ENCODE peak calls at places on chromosomes 5 and 9, in eight cellular contexts. D, Q, H, N, Z, P, T and B are unnamed samples. For H3K4me1, the result is how much of the 10 kb centered on the place peaks cover.

GRCh38 chr9:120711841-120712538 is 2.3 kb downstream of the MEGF9 start:
- DNase-seq in Q (no peak), T (no peak), P (peak), D (no peak), H (no peak), N (no peak), Z (no peak), B (no peak)

GRCh38 chr5:167244583-167244982 is 1046.9 kb upstream of the WWC1 start:
- DNase-seq in N (no peak), Z (no peak), D (no peak), Q (no peak), H (peak), P (no peak), T (no peak), B (no peak)

GRCh38 chr5:157024213-157024959 is 34.5 kb downstream of the HAVCR1 start:
- DNase-seq in Z (no peak), N (no peak), P (peak), T (no peak), Q (no peak), H (no peak), D (no peak), B (no peak)

GRCh38 chr5:175885813-175886212 is 14.4 kb downstream of the CPLX2 start:
- DNase-seq in T (no peak), H (no peak), Q (no peak), Z (no peak), P (peak), N (no peak), D (no peak), B (no peak)

GRCh38 chr5:176866913-176867312 is 32.2 kb downstream of the HK3 start:
- DNase-seq in N (no peak), D (no peak), H (peak), T (no peak), P (no peak), Z (no peak), Q (no peak), B (no peak)

GRCh38 chr5:1516615-1517601 is 6.9 kb downstream of the LPCAT1 start:
- DNase-seq in P (peak), H (no peak), N (peak), D (peak), Q (peak), Z (peak), T (peak), B (no peak)

GRCh38 chr5:128538249-128539037 is 398 bp upstream of the FBN2 start:
- DNase-seq in N (peak), Z (peak), D (peak), P (peak), H (peak), T (peak), Q (peak), B (peak)

GRCh38 chr5:137733011-137733410 is 2.9 kb downstream of the KLHL3 start:
- DNase-seq in D (no peak), N (no peak), P (peak), Z (no peak), T (peak), Q (no peak), H (no peak), B (no peak)

GRCh38 chr5:52498607-52499006 is 289.1 kb upstream of the ITGA1 start:
- DNase-seq in Q (no peak), D (no peak), Z (no peak), T (no peak), N (no peak), H (no peak), P (no peak), B (no peak)

GRCh38 chr9:122332083-122332482 is 38.7 kb upstream of the PTGS1 start:
- DNase-seq in H (peak), N (no peak), Z (no peak), D (no peak), T (no peak), P (no peak), Q (no peak), B (no peak)

GRCh38 chr5:76542887-76543690 is 80.1 kb downstream of the F2RL2 start:
- DNase-seq in P (no peak), N (no peak), T (peak), Z (peak), D (no peak), H (peak), Q (peak), B (no peak)

GRCh38 chr9:98848450-98849149 is 41.1 kb downstream of the GALNT12 start:
- DNase-seq in H (peak), P (peak), T (peak), Z (peak), D (peak), Q (peak), N (peak), B (peak)

GRCh38 chr9:136578915-136579637 is 33.2 kb upstream of the NOTCH1 start:
- DNase-seq in H (no peak), P (peak), D (peak), N (no peak), T (no peak), Q (no peak), Z (no peak), B (no peak)

GRCh38 chr5:74622122-74622521 is 18.4 kb downstream of the ENC1 start:
- DNase-seq in D (no peak), Z (no peak), Q (no peak), N (no peak), T (no peak), P (no peak), H (no peak), B (no peak)

GRCh38 chr9:89952401-89952800 is 347.6 kb downstream of the GADD45G start:
- DNase-seq in T (peak), N (no peak), Q (no peak), Z (no peak), D (no peak), H (no peak), P (no peak), B (no peak)

GRCh38 chr5:72205431-72206009 is 98.2 kb downstream of the MAP1B start:
- DNase-seq in D (no peak), Z (no peak), N (no peak), Q (no peak), H (no peak), P (no peak), T (peak), B (no peak)

GRCh38 chr5:31235381-31235780 is 41.9 kb downstream of the CDH6 start:
- DNase-seq in P (no peak), H (no peak), N (no peak), Z (no peak), T (peak), Q (no peak), D (no peak), B (no peak)

GRCh38 chr5:120415985-120416384 is 48.1 kb upstream of the PRR16 start:
- DNase-seq in Q (no peak), Z (no peak), D (no peak), N (no peak), T (no peak), H (peak), P (peak), B (no peak)

GRCh38 chr5:8585230-8586018 is 716.5 kb downstream of the MTRR start:
- DNase-seq in D (no peak), H (peak), T (no peak), Q (no peak), Z (no peak), N (no peak), P (peak), B (no peak)

GRCh38 chr5:31193591-31194457 is at the start of gene CDH6:
- DNase-seq in Z (peak), P (peak), Q (no peak), N (no peak), T (peak), H (peak), D (no peak), B (peak)

GRCh38 chr9:21252727-21253547 is 13.1 kb upstream of the IFNA14 start:
- DNase-seq in H (peak), P (peak), T (peak), D (peak), Z (peak), N (no peak), Q (no peak), B (peak)

GRCh38 chr9:136341769-136342168 is 14.4 kb downstream of the GPSM1 start:
- DNase-seq in D (no peak), T (no peak), N (no peak), H (no peak), Q (no peak), Z (no peak), P (no peak), B (no peak)

GRCh38 chr5:36357391-36357790 is 55.7 kb upstream of the RANBP3L start:
- DNase-seq in H (no peak), D (no peak), Q (no peak), N (no peak), Z (no peak), P (no peak), T (peak), B (no peak)

GRCh38 chr5:157548513-157549282 is 26.9 kb downstream of the ADAM19 start:
- DNase-seq in T (peak), D (no peak), N (peak), H (no peak), Q (no peak), Z (no peak), P (peak), B (no peak)

GRCh38 chr9:34514401-34514800 is 8.4 kb downstream of the ENHO start:
- DNase-seq in Z (no peak), D (no peak), T (no peak), P (no peak), H (no peak), Q (no peak), N (no peak), B (no peak)

GRCh38 chr5:67182406-67182805 is 14.2 kb downstream of the CD180 start:
- DNase-seq in H (peak), Q (no peak), D (peak), P (no peak), T (peak), Z (peak), N (no peak), B (no peak)

GRCh38 chr5:77272206-77272605 is 61.7 kb downstream of the PDE8B start:
- DNase-seq in D (no peak), Z (no peak), H (no peak), T (no peak), N (no peak), P (no peak), Q (no peak), B (no peak)

GRCh38 chr5:172860520-172861443 is 26.7 kb downstream of the ERGIC1 start:
- DNase-seq in N (no peak), P (no peak), Q (no peak), H (no peak), Z (peak), T (peak), D (peak), B (peak)

GRCh38 chr5:6552612-6553011 is 80.2 kb downstream of the NSUN2 start:
- DNase-seq in T (no peak), N (peak), Q (no peak), H (no peak), P (no peak), D (no peak), Z (no peak), B (no peak)

GRCh38 chr9:87869082-87869481 is 13.6 kb upstream of the SPATA31E1 start:
- DNase-seq in D (no peak), T (no peak), H (no peak), Q (no peak), N (no peak), Z (no peak), P (no peak), B (no peak)

GRCh38 chr9:136961279-136962065 is 9.4 kb downstream of the LCN12 start:
- DNase-seq in H (no peak), D (no peak), P (no peak), Z (peak), N (no peak), Q (no peak), T (no peak), B (no peak)

GRCh38 chr9:95505676-95506437 is 10.9 kb downstream of the PTCH1 start:
- DNase-seq in D (peak), N (peak), H (peak), P (peak), Z (peak), T (peak), Q (no peak), B (peak)

GRCh38 chr9:107615325-107615724 is 125.8 kb upstream of the KLF4 start:
- DNase-seq in Q (no peak), N (no peak), H (no peak), Z (no peak), P (no peak), D (no peak), T (peak), B (no peak)

GRCh38 chr5:124746916-124747769 is 704 bp upstream of the ZNF608 start:
- DNase-seq in Q (peak), H (peak), T (peak), D (peak), N (peak), Z (peak), P (peak), B (peak)

GRCh38 chr5:151743535-151743934 is 14.9 kb downstream of the ATOX1 start:
- DNase-seq in T (peak), Z (no peak), D (no peak), Q (no peak), N (no peak), H (no peak), P (no peak), B (no peak)
- H3K4me1 ChIP-seq in T (under half), Z (under half), D (under half), Q (under half), N (half or more), H (under half), P (half or more), B (under half)

DNA sequence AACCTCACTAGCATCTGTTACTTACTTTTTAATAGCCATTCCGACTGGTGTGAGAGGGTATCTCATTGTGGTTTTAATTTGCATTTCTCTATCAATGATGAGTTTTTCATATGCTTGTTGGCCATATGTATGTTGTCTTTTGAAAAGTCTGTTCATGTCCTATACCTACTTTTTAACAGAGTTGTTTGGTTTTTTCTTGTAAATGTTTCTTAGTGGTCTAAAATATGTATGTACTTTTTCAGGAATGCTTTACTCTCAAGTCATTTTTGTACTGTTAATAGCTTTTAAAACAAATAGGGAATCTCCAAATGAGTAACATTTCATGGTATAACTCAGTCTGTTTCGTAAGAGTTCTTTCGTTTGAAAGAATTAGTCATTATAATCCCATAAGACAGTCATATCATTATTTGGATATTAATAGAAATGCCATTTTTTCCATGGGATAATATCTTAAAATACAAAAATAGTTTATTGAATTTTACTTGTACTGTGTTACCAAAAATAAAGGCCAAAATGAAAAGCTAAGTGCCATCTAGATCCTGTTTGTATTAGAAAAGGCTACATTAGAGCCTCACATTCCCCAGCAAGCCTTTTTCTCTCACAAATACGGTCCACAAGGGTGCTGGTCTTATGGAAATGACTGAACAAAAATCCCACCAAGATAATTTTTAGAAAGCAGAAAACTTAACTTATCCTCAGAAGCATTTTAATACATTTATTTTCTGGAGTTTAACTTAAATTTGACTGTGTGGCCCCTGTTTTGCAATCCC is 247.7 kb downstream of the PJA2 start:
- DNase-seq in H (no peak), N (no peak), P (peak), D (no peak), Q (no peak), T (peak), Z (no peak), B (no peak)
- H3K27ac ChIP-seq in H (no peak), N (no peak), P (peak), D (no peak), Q (no peak), T (no peak), Z (no peak), B (no peak)

GRCh38 chr5:136043968-136044610 is 15.3 kb downstream of the TGFBI start:
- DNase-seq in N (no peak), D (no peak), Z (no peak), Q (no peak), P (no peak), H (no peak), T (no peak), B (no peak)
- H3K4me1 ChIP-seq in N (under half), D (under half), Z (under half), Q (under half), P (under half), H (under half), T (under half), B (under half)

GRCh38 chr5:138775034-138775433 is 21.8 kb downstream of the CTNNA1 start:
- DNase-seq in N (no peak), Z (no peak), Q (no peak), P (no peak), D (no peak), T (no peak), H (no peak), B (no peak)
- H3K27ac ChIP-seq in N (no peak), Z (no peak), Q (no peak), P (no peak), D (no peak), T (no peak), H (no peak), B (no peak)

GRCh38 chr9:130842547-130842946 is 7.5 kb downstream of the ABL1 start:
- DNase-seq in Q (no peak), H (no peak), N (no peak), Z (no peak), D (no peak), T (no peak), P (no peak), B (no peak)
- H3K4me1 ChIP-seq in Q (under half), H (half or more), N (under half), Z (half or more), D (half or more), T (under half), P (under half), B (half or more)

GRCh38 chr9:80553986-80554715 is 982.4 kb downstream of the TLE4 start:
- DNase-seq in P (no peak), D (no peak), H (no peak), Q (no peak), N (no peak), Z (no peak), T (no peak), B (no peak)
- H3K27ac ChIP-seq in P (no peak), D (no peak), H (no peak), Q (no peak), N (no peak), Z (no peak), T (no peak), B (no peak)

DNA sequence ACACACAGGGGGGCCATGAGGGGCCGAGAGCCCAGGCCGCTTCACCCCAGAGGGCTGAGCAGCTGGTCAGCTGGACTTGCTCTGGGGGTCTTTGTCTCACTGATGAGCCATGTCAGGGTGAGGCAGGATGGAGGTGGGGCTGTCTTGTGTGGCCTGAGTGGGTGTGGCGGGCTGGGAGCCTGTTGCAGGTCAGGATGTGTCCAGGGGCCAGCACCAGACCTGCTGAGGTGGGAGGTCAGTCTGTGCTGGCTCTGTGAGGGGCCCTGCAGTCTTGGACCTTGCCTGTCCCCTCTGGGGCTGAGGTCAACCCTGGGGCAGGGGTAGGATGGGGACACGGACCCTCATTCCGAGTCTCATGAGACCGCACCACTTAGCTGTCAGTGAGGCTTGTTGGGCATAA is 56.9 kb downstream of the RXRA start:
- DNase-seq in Q (no peak), N (no peak), T (no peak), Z (no peak), P (no peak), H (no peak), D (no peak), B (no peak)
- H3K4me1 ChIP-seq in Q (half or more), N (half or more), T (under half), Z (half or more), P (under half), H (under half), D (half or more), B (half or more)

DNA sequence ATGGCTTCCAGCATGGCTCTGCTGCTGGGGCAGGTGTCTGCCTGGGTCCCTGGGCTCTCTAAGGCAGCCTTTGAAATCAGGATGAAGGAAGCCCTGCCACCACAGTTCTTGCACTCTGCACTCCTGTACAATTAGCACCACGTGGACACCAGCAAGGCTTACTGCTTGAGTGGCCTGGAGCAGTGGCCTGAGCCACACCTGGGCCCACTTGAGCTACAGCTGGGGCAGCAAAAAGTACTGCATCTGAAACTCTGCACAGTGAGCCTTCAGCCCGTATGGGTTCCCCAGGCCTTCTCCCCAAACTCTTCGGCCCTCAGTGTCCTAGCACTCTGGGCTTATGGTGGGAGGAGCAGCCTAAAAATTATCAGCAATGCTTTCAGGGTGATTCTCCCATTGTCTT is 8.0 kb upstream of the INIP start:
- DNase-seq in T (no peak), D (no peak), N (no peak), Z (no peak), P (no peak), H (no peak), Q (no peak), B (no peak)
- H3K27ac ChIP-seq in T (no peak), D (no peak), N (no peak), Z (no peak), P (no peak), H (no peak), Q (no peak), B (no peak)